ENCODE peak calls at places on chromosomes 2 and 18, in seven cellular contexts. K is transverse colon, E is K562, C is endodermal cell, L is heart right ventricle, X is psoas muscle, F is SK-N-SH. W is an unnamed sample.

GRCh38 chr2:64862001-64862397 is 127.2 kb upstream of the SLC1A4 start:
- DNase-seq in K (no peak), E (no peak), C (no peak), L (no peak), X (no peak), F (no peak), W (no peak)

GRCh38 chr2:189870396-189871089 is 86.3 kb downstream of the PMS1 start:
- DNase-seq in K (no peak), E (no peak), C (no peak), L (no peak), X (no peak), F (no peak), W (no peak)

GRCh38 chr2:70995227-70995729 is 605 bp upstream of the TEX261 start:
- DNase-seq in K (peak), E (peak), C (peak), L (no peak), X (no peak), F (peak), W (no peak)

GRCh38 chr2:212021947-212022346 is 516.7 kb downstream of the ERBB4 start:
- DNase-seq in K (no peak), E (no peak), C (no peak), L (no peak), X (no peak), F (no peak), W (no peak)

GRCh38 chr2:72780483-72780882 is 45.4 kb downstream of the EXOC6B start:
- DNase-seq in K (no peak), E (no peak), C (no peak), L (no peak), X (no peak), F (no peak), W (no peak)

GRCh38 chr2:100142393-100142792 is at the start of gene AFF3:
- DNase-seq in K (peak), E (no peak), C (no peak), L (no peak), X (no peak), F (no peak), W (no peak)

GRCh38 chr2:197911667-197912066 is 107.3 kb downstream of the PLCL1 start:
- DNase-seq in K (no peak), E (no peak), C (peak), L (no peak), X (no peak), F (no peak), W (no peak)

GRCh38 chr2:151730242-151730975 is 3.9 kb downstream of the NEB start:
- DNase-seq in K (no peak), E (no peak), C (no peak), L (no peak), X (no peak), F (no peak), W (no peak)

GRCh38 chr2:3611611-3612010 is 16.7 kb downstream of the COLEC11 start:
- DNase-seq in K (no peak), E (no peak), C (peak), L (no peak), X (no peak), F (no peak), W (no peak)

GRCh38 chr2:65437392-65438135 is 5.2 kb upstream of the SPRED2 start:
- DNase-seq in K (no peak), E (peak), C (peak), L (no peak), X (no peak), F (no peak), W (no peak)

GRCh38 chr2:206920936-206921335 is 18.4 kb upstream of the CPO start:
- DNase-seq in K (no peak), E (no peak), C (no peak), L (no peak), X (no peak), F (no peak), W (no peak)

GRCh38 chr18:51009071-51009470 is 20.9 kb upstream of the SMAD4 start:
- DNase-seq in K (no peak), E (no peak), C (no peak), L (no peak), X (no peak), F (no peak), W (no peak)

GRCh38 chr2:216696321-216696720 is 972 bp upstream of the IGFBP5 start:
- DNase-seq in K (no peak), E (no peak), C (no peak), L (no peak), X (no peak), F (no peak), W (no peak)

GRCh38 chr2:151043484-151043883 is 218.2 kb downstream of the RBM43 start:
- DNase-seq in K (no peak), E (no peak), C (no peak), L (no peak), X (no peak), F (no peak), W (no peak)

GRCh38 chr2:110732422-110733413 is at the start of gene ACOXL:
- DNase-seq in K (peak), E (peak), C (peak), L (no peak), X (no peak), F (peak), W (no peak)

GRCh38 chr2:152456262-152456661 is 121.3 kb downstream of the FMNL2 start:
- DNase-seq in K (no peak), E (no peak), C (no peak), L (no peak), X (no peak), F (no peak), W (no peak)

GRCh38 chr2:120949957-120950590 is 214.4 kb downstream of the GLI2 start:
- DNase-seq in K (no peak), E (no peak), C (no peak), L (no peak), X (no peak), F (no peak), W (no peak)

GRCh38 chr2:239882335-239882734 is 142.8 kb downstream of the NDUFA10 start:
- DNase-seq in K (peak), E (peak), C (peak), L (no peak), X (no peak), F (peak), W (peak)

GRCh38 chr18:10015288-10015701 is 101.5 kb downstream of the VAPA start:
- DNase-seq in K (no peak), E (no peak), C (peak), L (no peak), X (no peak), F (no peak), W (no peak)

GRCh38 chr2:233519787-233520611 is 46.6 kb downstream of the USP40 start:
- DNase-seq in K (no peak), E (no peak), C (no peak), L (no peak), X (no peak), F (no peak), W (no peak)

GRCh38 chr2:224776795-224777562 is 60.8 kb upstream of the CCDC195 start:
- DNase-seq in K (peak), E (no peak), C (no peak), L (no peak), X (no peak), F (no peak), W (no peak)

GRCh38 chr18:23537274-23537673 is 34.0 kb downstream of the RMC1 start:
- DNase-seq in K (no peak), E (no peak), C (no peak), L (no peak), X (no peak), F (no peak), W (no peak)
- H3K27ac ChIP-seq in K (no peak), E (no peak), C (no peak), L (no peak), X (no peak), F (no peak), W (no peak)

DNA sequence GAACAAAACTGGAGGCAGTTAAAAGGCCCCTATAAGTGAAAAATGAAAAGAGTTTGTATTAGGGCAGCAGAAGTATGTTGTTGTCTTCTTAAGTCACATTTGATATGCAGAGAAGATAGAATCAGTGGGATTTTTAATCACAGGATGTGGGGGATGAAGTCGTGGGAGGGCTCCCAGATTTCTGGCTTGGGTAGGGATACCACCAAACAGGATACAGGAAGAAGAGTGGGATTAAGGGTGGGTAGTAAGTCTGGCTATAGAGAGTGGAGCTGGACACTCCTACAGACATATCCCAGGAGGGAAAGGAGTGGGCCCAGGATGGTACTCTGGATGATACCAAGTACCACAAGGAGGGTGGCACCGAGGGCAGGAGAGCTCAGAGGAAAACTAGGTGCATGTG is 99.3 kb downstream of the GAREM1 start:
- DNase-seq in K (no peak), E (no peak), C (no peak), L (no peak), X (no peak), F (no peak), W (no peak)
- H3K27ac ChIP-seq in K (peak), E (no peak), C (no peak), L (no peak), X (no peak), F (no peak), W (no peak)

GRCh38 chr2:68487773-68488355 is 20.5 kb downstream of the APLF start:
- DNase-seq in K (no peak), E (peak), C (no peak), L (no peak), X (no peak), F (peak), W (no peak)

GRCh38 chr2:68489282-68489681 is 21.9 kb downstream of the APLF start:
- DNase-seq in K (no peak), E (no peak), C (no peak), L (no peak), X (no peak), F (no peak), W (no peak)

GRCh38 chr2:68491582-68491981 is 24.2 kb downstream of the APLF start:
- DNase-seq in K (no peak), E (no peak), C (no peak), L (no peak), X (no peak), F (no peak), W (no peak)
- H3K27ac ChIP-seq in K (no peak), E (no peak), C (no peak), L (no peak), X (no peak), F (no peak), W (no peak)

GRCh38 chr2:30935795-30936194 is 128.5 kb upstream of the CAPN13 start:
- DNase-seq in K (no peak), E (no peak), C (no peak), L (no peak), X (no peak), F (no peak), W (no peak)
- H3K27ac ChIP-seq in K (no peak), E (no peak), C (no peak), L (no peak), X (no peak), F (no peak), W (no peak)

GRCh38 chr2:166388488-166389070 is 12.8 kb upstream of the SCN9A start:
- DNase-seq in K (no peak), E (no peak), C (no peak), L (no peak), X (no peak), F (no peak), W (no peak)
- H3K27ac ChIP-seq in K (no peak), E (no peak), C (no peak), L (no peak), X (no peak), F (no peak), W (no peak)

GRCh38 chr2:201132518-201132917 is 16.6 kb downstream of the CFLAR start:
- DNase-seq in K (no peak), E (no peak), C (no peak), L (no peak), X (no peak), F (no peak), W (no peak)

GRCh38 chr2:201138401-201138970 is 22.5 kb downstream of the CFLAR start:
- DNase-seq in K (no peak), E (no peak), C (no peak), L (no peak), X (no peak), F (no peak), W (no peak)

GRCh38 chr2:201136889-201137321 is 20.9 kb downstream of the CFLAR start:
- DNase-seq in K (no peak), E (no peak), C (no peak), L (no peak), X (peak), F (no peak), W (no peak)

GRCh38 chr2:201137505-201138400 is 21.8 kb downstream of the CFLAR start:
- DNase-seq in K (no peak), E (no peak), C (no peak), L (no peak), X (no peak), F (no peak), W (no peak)

GRCh38 chr2:201135396-201135795 is 19.4 kb downstream of the CFLAR start:
- DNase-seq in K (no peak), E (no peak), C (no peak), L (no peak), X (no peak), F (no peak), W (no peak)
- H3K27ac ChIP-seq in K (no peak), E (no peak), C (no peak), L (peak), X (peak), F (no peak), W (no peak)

GRCh38 chr2:177296047-177296446 is 31.5 kb upstream of the NFE2L2 start:
- DNase-seq in K (no peak), E (no peak), C (no peak), L (no peak), X (no peak), F (peak), W (no peak)

GRCh38 chr2:177289824-177290632 is 25.5 kb upstream of the NFE2L2 start:
- DNase-seq in K (no peak), E (no peak), C (no peak), L (no peak), X (no peak), F (no peak), W (no peak)

GRCh38 chr2:177298191-177298590 is 33.7 kb upstream of the NFE2L2 start:
- DNase-seq in K (no peak), E (no peak), C (no peak), L (no peak), X (no peak), F (no peak), W (no peak)

GRCh38 chr2:177291701-177292100 is 27.2 kb upstream of the NFE2L2 start:
- DNase-seq in K (no peak), E (no peak), C (no peak), L (no peak), X (no peak), F (no peak), W (no peak)

GRCh38 chr2:177295479-177295878 is 31.0 kb upstream of the NFE2L2 start:
- DNase-seq in K (no peak), E (no peak), C (no peak), L (no peak), X (no peak), F (no peak), W (no peak)
- H3K27ac ChIP-seq in K (peak), E (no peak), C (no peak), L (peak), X (no peak), F (peak), W (peak)

GRCh38 chr2:68737717-68738116 is 3.1 kb downstream of the ARHGAP25 start:
- DNase-seq in K (peak), E (no peak), C (no peak), L (no peak), X (no peak), F (no peak), W (no peak)

GRCh38 chr2:68741805-68742306 is 7.2 kb downstream of the ARHGAP25 start:
- DNase-seq in K (no peak), E (no peak), C (no peak), L (no peak), X (no peak), F (no peak), W (no peak)

GRCh38 chr2:68740184-68740914 is 5.7 kb downstream of the ARHGAP25 start:
- DNase-seq in K (no peak), E (no peak), C (no peak), L (no peak), X (no peak), F (no peak), W (no peak)

GRCh38 chr2:68741238-68741637 is 6.6 kb downstream of the ARHGAP25 start:
- DNase-seq in K (no peak), E (no peak), C (no peak), L (no peak), X (no peak), F (no peak), W (no peak)

GRCh38 chr2:68739261-68740183 is 4.9 kb downstream of the ARHGAP25 start:
- DNase-seq in K (no peak), E (no peak), C (no peak), L (no peak), X (no peak), F (no peak), W (no peak)
- H3K27ac ChIP-seq in K (peak), E (no peak), C (no peak), L (no peak), X (no peak), F (no peak), W (no peak)

GRCh38 chr2:10362096-10362897 is 59.6 kb downstream of the HPCAL1 start:
- DNase-seq in K (no peak), E (no peak), C (no peak), L (no peak), X (no peak), F (peak), W (no peak)

GRCh38 chr2:10359246-10359645 is 56.5 kb downstream of the HPCAL1 start:
- DNase-seq in K (no peak), E (no peak), C (peak), L (no peak), X (no peak), F (no peak), W (no peak)

GRCh38 chr2:10359731-10360329 is 57.1 kb downstream of the HPCAL1 start:
- DNase-seq in K (no peak), E (no peak), C (no peak), L (no peak), X (peak), F (no peak), W (no peak)

GRCh38 chr2:10361220-10361588 is 58.5 kb downstream of the HPCAL1 start:
- DNase-seq in K (no peak), E (no peak), C (no peak), L (no peak), X (no peak), F (peak), W (no peak)

DNA sequence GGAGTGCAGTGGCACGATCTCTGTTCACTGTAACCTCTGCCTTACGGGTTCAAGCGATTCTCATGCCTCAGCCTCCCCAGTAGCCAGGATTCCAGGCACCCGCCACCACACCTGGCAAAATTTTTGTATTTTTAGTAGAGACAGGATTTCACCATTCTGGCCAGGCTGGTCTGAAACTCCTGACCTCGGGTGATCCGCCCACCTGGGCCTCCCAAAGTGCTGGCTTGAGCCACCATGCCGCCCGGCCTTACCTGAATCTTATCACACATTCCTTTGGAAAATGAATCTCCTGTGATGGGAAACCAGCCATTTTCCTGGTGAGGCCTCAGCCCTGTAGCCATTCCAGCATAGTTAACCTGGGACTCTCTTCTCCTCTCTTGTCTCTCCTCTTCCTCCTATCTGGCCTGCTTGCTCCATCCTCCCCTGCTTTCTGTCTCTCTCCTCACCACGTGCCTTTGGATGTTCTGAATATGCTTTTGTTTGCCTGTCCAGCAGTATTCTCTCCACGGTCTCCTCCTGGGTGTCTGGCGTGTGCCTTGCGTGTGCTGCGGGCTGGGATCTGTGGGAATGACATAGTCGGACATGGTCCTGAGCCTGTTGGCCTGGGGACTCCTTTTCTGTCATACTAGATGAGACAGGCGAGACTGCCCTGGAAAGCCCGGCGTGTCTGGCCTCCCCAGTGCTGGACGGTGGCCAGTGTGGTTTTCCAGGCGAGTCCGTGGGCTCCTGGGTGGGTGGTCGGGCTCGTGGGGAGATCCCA is 57.9 kb downstream of the HPCAL1 start:
- DNase-seq in K (no peak), E (no peak), C (no peak), L (no peak), X (peak), F (no peak), W (no peak)
- H3K27ac ChIP-seq in K (no peak), E (no peak), C (no peak), L (no peak), X (no peak), F (no peak), W (peak)

GRCh38 chr18:70039186-70039585 is 91.5 kb upstream of the CD226 start:
- DNase-seq in K (no peak), E (no peak), C (no peak), L (no peak), X (no peak), F (no peak), W (no peak)
- H3K27ac ChIP-seq in K (no peak), E (no peak), C (no peak), L (no peak), X (no peak), F (no peak), W (no peak)

W was measured in substantia nigra.